ENCODE peak calls at places on chromosome 17, in four cellular contexts. M is gastrocnemius medialis, K is left lung, L is neural progenitor cell. I is an unnamed sample.

GRCh38 chr17:15171433-15172047 is 93.6 kb downstream of the PMP22 start:
- DNase-seq in M (peak), K (peak), L (peak), I (no peak)

GRCh38 chr17:3026125-3026855 is 37.1 kb downstream of the OR1D5 start:
- DNase-seq in M (no peak), K (peak), L (no peak), I (peak)

GRCh38 chr17:44084131-44084538 is 13.6 kb downstream of the G6PC3 start:
- DNase-seq in M (no peak), K (no peak), L (peak), I (no peak)

GRCh38 chr17:37276475-37276874 is 99.3 kb upstream of the C17orf78 start:
- DNase-seq in M (no peak), K (no peak), L (no peak), I (no peak)

GRCh38 chr17:57834146-57834741 is 15.6 kb downstream of the MRPS23 start:
- DNase-seq in M (peak), K (no peak), L (peak), I (no peak)

GRCh38 chr17:3992370-3992769 is 28.1 kb upstream of the ATP2A3 start:
- DNase-seq in M (no peak), K (no peak), L (no peak), I (no peak)

GRCh38 chr17:34769049-34769448 is 189.7 kb downstream of the TMEM132E start:
- DNase-seq in M (no peak), K (no peak), L (no peak), I (peak)

GRCh38 chr17:61582593-61582992 is 8.4 kb downstream of the NACA2 start:
- DNase-seq in M (no peak), K (no peak), L (no peak), I (no peak)

GRCh38 chr17:69764137-69764536 is 310.9 kb upstream of the KCNJ16 start:
- DNase-seq in M (no peak), K (no peak), L (no peak), I (no peak)

GRCh38 chr17:7834554-7834890 is 505 bp downstream of the KDM6B start:
- DNase-seq in M (peak), K (peak), L (no peak), I (no peak)

GRCh38 chr17:39069114-39069756 is 82.2 kb downstream of the PLXDC1 start:
- DNase-seq in M (no peak), K (no peak), L (peak), I (no peak)

GRCh38 chr17:75181608-75182318 is 996 bp downstream of the SUMO2 start:
- DNase-seq in M (no peak), K (no peak), L (peak), I (no peak)

GRCh38 chr17:71011389-71011788 is 842.1 kb downstream of the KCNJ2 start:
- DNase-seq in M (no peak), K (no peak), L (no peak), I (no peak)

GRCh38 chr17:34633351-34633750 is 54.0 kb downstream of the TMEM132E start:
- DNase-seq in M (no peak), K (no peak), L (peak), I (no peak)

GRCh38 chr17:3904486-3904885 is 11.6 kb upstream of the CAMKK1 start:
- DNase-seq in M (no peak), K (no peak), L (no peak), I (no peak)

GRCh38 chr17:47879776-47880452 is 16.1 kb upstream of the SP2 start:
- DNase-seq in M (no peak), K (no peak), L (no peak), I (no peak)

GRCh38 chr17:63519116-63519881 is 3.9 kb upstream of the KCNH6 start:
- DNase-seq in M (no peak), K (no peak), L (no peak), I (no peak)

GRCh38 chr17:66474810-66475497 is 172.5 kb downstream of the PRKCA start:
- DNase-seq in M (no peak), K (no peak), L (no peak), I (no peak)

GRCh38 chr17:78742901-78743300 is 39.2 kb downstream of the CYTH1 start:
- DNase-seq in M (no peak), K (no peak), L (no peak), I (no peak)

GRCh38 chr17:37742762-37743611 is 1.9 kb downstream of the HNF1B start:
- DNase-seq in M (no peak), K (peak), L (peak), I (no peak)

GRCh38 chr17:2892305-2892971 is 96.2 kb downstream of the RAP1GAP2 start:
- DNase-seq in M (no peak), K (peak), L (no peak), I (peak)

GRCh38 chr17:12395733-12396354 is 269.8 kb upstream of the MYOCD start:
- DNase-seq in M (no peak), K (no peak), L (peak), I (no peak)

GRCh38 chr17:3843935-3844516 is 2.0 kb downstream of the NCBP3 start:
- DNase-seq in M (no peak), K (no peak), L (peak), I (no peak)

GRCh38 chr17:80221401-80221800 is 1.2 kb downstream of the SLC26A11 start:
- DNase-seq in M (no peak), K (peak), L (no peak), I (no peak)

GRCh38 chr17:15303851-15304250 is 37.5 kb downstream of the TEKT3 start:
- DNase-seq in M (no peak), K (no peak), L (no peak), I (no peak)

GRCh38 chr17:40915721-40916256 is 21.7 kb downstream of the KRT23 start:
- DNase-seq in M (no peak), K (no peak), L (no peak), I (no peak)

GRCh38 chr17:19345486-19346350 is 16.8 kb downstream of the B9D1 start:
- DNase-seq in M (no peak), K (peak), L (no peak), I (peak)

GRCh38 chr17:80122026-80122575 is 20.7 kb downstream of the GAA start:
- DNase-seq in M (no peak), K (no peak), L (no peak), I (no peak)

GRCh38 chr17:41511130-41511529 is 5.7 kb upstream of the KRT13 start:
- DNase-seq in M (no peak), K (peak), L (peak), I (no peak)

GRCh38 chr17:38728290-38728831 is 1.8 kb upstream of the CISD3 start:
- DNase-seq in M (no peak), K (no peak), L (no peak), I (no peak)

GRCh38 chr17:36550491-36551417 is 6.0 kb downstream of the GGNBP2 start:
- DNase-seq in M (no peak), K (no peak), L (no peak), I (no peak)

GRCh38 chr17:1099242-1099641 is 80.5 kb downstream of the ABR start:
- DNase-seq in M (no peak), K (no peak), L (no peak), I (no peak)

GRCh38 chr17:56973520-56973919 is 4.4 kb upstream of the SCPEP1 start:
- DNase-seq in M (no peak), K (no peak), L (no peak), I (no peak)

GRCh38 chr17:37133131-37133530 is 184.4 kb downstream of the AATF start:
- DNase-seq in M (no peak), K (no peak), L (no peak), I (no peak)

GRCh38 chr17:19244796-19245195 is 7.6 kb downstream of the EPN2 start:
- DNase-seq in M (peak), K (no peak), L (no peak), I (no peak)

GRCh38 chr17:32831223-32831622 is 45.7 kb downstream of the MYO1D start:
- DNase-seq in M (no peak), K (no peak), L (no peak), I (no peak)

DNA sequence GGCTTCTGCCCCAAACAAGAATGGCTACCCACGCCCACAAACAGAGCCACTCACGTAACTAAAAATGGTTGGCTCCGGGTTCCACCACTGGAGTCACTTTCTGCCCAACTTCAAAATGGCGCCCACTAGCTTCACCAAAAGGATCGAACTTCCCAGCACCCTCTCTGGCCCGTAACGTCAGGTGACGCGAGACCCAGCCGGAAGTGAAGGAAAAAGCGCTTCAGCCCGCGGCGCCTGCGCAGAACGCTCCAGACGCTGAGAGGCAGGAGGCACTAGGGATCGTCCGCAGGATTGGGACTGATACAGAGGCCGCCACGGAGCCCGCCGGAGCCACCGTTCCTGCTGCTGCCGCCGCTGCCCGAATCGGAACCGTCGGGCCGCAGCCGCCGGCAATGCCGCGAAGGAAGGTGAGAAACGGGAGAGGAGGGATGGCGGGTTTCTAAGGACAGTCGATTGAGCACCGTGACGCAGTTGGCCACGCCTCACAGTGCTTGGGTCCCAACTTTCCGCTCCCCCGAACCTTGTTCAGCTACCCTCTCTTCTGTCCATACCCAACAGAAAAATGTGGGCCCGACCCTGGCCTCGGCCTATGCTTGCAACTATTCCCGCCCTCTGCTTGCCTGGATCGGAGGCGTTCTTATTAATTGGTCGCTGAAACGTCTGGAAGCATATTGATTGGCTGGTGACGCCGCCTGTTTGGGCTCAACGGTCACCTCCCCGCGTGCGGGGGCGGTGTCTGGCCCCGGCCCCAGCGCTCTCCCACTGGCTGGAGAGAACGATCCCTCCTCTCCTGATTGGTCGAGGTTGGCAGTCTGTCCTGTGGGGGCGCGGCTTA is at the start of gene KAT7:
- DNase-seq in M (peak), K (peak), L (peak), I (peak)
- H3K27ac ChIP-seq in M (peak), K (peak), L (peak), I (peak)

GRCh38 chr17:27503636-27504035 is 47.4 kb downstream of the KSR1 start:
- DNase-seq in M (no peak), K (no peak), L (no peak), I (no peak)
- H3K27ac ChIP-seq in M (no peak), K (no peak), L (no peak), I (no peak)

DNA sequence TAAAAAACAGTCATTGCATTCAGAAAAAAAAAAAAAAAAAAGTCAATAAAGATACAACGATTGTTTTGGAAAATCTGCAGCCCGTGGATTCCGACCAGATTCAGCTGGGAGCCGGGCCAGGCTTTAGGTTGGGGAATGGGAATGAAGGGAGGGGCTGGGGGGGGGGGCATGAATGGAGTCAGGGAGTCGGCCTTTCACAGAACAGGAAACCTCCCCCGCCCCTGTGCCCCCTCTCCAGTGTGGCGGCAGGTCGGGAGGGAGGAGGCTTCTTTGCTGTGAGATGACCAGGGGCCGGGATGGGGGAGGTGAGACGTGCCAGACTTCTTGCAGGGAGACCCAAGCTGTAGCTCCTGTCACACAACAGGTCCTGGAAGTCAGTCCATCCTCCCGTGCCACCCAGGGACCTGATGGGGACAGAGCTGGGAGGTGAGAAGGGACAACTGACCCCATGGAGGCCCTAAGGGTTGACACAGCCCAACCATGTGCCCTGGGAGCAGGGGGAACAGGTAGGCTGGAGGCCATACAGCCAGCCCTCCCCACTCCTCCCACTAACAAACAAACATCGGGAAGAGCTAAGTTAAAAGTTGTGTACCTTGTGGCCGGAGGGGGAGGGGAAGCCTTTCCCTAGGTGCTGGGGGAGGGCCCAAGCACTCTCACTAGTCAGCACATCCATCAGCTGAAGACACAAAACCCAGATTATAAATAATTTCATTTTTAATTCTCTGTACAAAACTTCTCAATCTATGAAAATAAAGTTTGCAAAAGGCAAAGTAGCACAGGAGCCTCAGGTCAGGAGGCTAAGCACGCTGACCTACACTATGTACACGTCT is 25.2 kb downstream of the SREBF1 start:
- DNase-seq in M (no peak), K (no peak), L (peak), I (no peak)
- H3K27ac ChIP-seq in M (peak), K (no peak), L (no peak), I (peak)

GRCh38 chr17:76531501-76532038 is 5.9 kb downstream of the CYGB start:
- DNase-seq in M (no peak), K (no peak), L (no peak), I (peak)
- H3K27ac ChIP-seq in M (peak), K (peak), L (no peak), I (peak)

DNA sequence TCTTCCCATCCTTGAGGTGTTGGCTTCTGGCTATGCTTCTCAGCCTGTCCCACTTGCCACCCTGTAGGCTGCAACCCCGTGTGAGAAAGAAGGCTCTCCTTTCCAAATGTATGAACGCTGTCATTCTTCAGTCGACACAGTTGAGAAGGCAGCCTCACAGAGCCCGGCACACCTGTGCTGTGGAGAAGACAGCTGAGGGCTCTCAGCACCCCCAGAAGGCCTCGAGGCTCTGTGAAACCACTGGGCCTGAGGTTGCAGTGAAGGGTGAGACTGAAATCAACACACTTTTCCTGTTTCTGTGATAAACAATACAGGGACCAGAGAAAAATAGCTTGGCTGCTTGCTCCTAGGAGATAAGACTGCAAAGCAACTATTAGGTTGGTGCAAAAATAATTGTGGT is 4.9 kb upstream of the ANKRD40CL start:
- DNase-seq in M (no peak), K (no peak), L (no peak), I (no peak)
- H3K27ac ChIP-seq in M (no peak), K (no peak), L (no peak), I (no peak)

GRCh38 chr17:27944546-27945332 is 51.6 kb upstream of the LYRM9 start:
- DNase-seq in M (no peak), K (no peak), L (no peak), I (no peak)

GRCh38 chr17:27949304-27949703 is 56.1 kb upstream of the LYRM9 start:
- DNase-seq in M (no peak), K (no peak), L (no peak), I (no peak)

GRCh38 chr17:27947005-27947406 is 53.8 kb upstream of the LYRM9 start:
- DNase-seq in M (no peak), K (no peak), L (peak), I (no peak)

GRCh38 chr17:27946521-27946920 is 53.4 kb upstream of the LYRM9 start:
- DNase-seq in M (no peak), K (no peak), L (no peak), I (no peak)

GRCh38 chr17:27945333-27945616 is 52.1 kb upstream of the LYRM9 start:
- DNase-seq in M (no peak), K (no peak), L (no peak), I (no peak)
- H3K27ac ChIP-seq in M (no peak), K (no peak), L (no peak), I (no peak)

DNA sequence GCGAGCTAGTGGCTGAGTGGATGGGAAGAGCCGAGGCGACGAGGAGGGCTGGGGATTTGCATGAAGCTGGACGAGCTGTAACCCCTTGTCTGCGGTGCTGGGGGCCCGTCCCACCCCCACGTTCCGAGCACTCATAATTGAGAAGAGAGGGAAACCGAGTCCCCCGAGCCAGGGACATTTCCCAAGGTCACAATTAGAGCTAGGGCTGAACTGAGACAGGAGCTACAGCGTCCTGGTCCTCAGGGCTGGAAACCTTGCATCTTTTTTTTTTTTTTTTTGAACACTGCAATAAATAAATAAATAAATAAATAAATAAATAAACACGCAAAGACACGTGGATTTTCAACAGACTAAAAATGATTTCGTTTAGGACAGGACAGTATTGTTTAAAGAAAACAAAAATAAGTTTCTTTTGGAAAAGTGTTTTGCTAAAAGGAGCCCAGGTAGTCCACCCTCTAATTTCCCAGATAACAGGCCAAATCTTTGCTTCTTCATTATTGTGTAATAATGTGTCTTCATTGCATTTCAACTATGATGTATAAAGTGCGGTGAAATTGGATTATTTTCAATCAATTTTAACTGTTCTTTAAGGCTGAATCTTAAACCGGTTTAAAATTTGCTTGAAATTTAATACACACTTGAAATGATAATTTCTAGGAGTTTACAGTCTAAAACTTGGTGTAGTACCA is 992 bp downstream of the GDPD1 start:
- DNase-seq in M (no peak), K (peak), L (no peak), I (no peak)
- H3K27ac ChIP-seq in M (peak), K (peak), L (no peak), I (no peak)